ENCODE peak calls at places on chromosomes 5 and 9, in ten cellular contexts. F is SW 1271; E is caudate nucleus; M is RKO; I is fibroblast of lung; S is CD4-positive, alpha-beta T cell; B is AG09319; R is naive thymus-derived CD8-positive, alpha-beta T cell; T is non-pigmented ciliary epithelial cell; A is M059J. G is an unnamed sample.

GRCh38 chr9:99713838-99714306 is 107.8 kb upstream of the NR4A3 start:
- DNase-seq in R (no peak), B (no peak), F (no peak), M (peak), A (no peak), I (no peak), S (no peak), E (no peak), T (no peak), G (no peak)

GRCh38 chr9:106880863-106881262 is 17.9 kb downstream of the ZNF462 start:
- DNase-seq in M (no peak), S (no peak), B (no peak), E (no peak), R (no peak), T (no peak), F (no peak), I (peak), A (peak), G (peak)

GRCh38 chr5:56409331-56410190 is 176.4 kb upstream of the ANKRD55 start:
- DNase-seq in F (no peak), R (no peak), E (no peak), T (peak), S (no peak), I (peak), B (peak), A (peak), M (peak), G (peak)

GRCh38 chr5:140113180-140113698 is 670 bp upstream of the PURA start:
- DNase-seq in B (no peak), T (no peak), F (no peak), E (peak), I (no peak), A (no peak), M (peak), R (peak), S (peak), G (no peak)

GRCh38 chr5:160685695-160686094 is 166.3 kb downstream of the ATP10B start:
- DNase-seq in M (peak), E (no peak), I (no peak), R (no peak), F (no peak), T (no peak), A (peak), B (no peak), S (no peak), G (no peak)

GRCh38 chr9:4297795-4298254 is 2.0 kb downstream of the GLIS3 start:
- DNase-seq in T (no peak), S (peak), I (peak), B (no peak), M (peak), E (peak), F (no peak), R (peak), A (peak), G (peak)

GRCh38 chr9:83999141-83999918 is 18.7 kb downstream of the RMI1 start:
- DNase-seq in I (no peak), T (no peak), A (no peak), M (no peak), B (no peak), S (no peak), F (no peak), E (no peak), R (no peak), G (no peak)

GRCh38 chr5:34585601-34586104 is 70.5 kb upstream of the RAI14 start:
- DNase-seq in I (no peak), R (no peak), A (peak), M (no peak), F (no peak), B (no peak), T (peak), E (no peak), S (no peak), G (peak)

GRCh38 chr9:127199001-127199791 is 65.4 kb upstream of the GARNL3 start:
- DNase-seq in R (peak), M (peak), S (peak), A (peak), F (no peak), B (peak), E (peak), I (peak), T (no peak), G (peak)

GRCh38 chr5:74581988-74582365 is 58.6 kb downstream of the ENC1 start:
- DNase-seq in F (no peak), A (peak), B (no peak), M (no peak), T (no peak), S (no peak), E (no peak), R (no peak), I (no peak), G (peak)

GRCh38 chr9:72753261-72753893 is 199.5 kb downstream of the ALDH1A1 start:
- DNase-seq in M (no peak), A (peak), I (peak), T (peak), F (no peak), S (no peak), B (no peak), E (peak), R (no peak), G (peak)

G was measured in astrocyte.